ENCODE peak calls at places on chromosomes 1 and 21, in six cellular contexts. Y is IMR-90; W is AG10803; Z is CD4-positive, CD25-positive, alpha-beta regulatory T cell; Q is GM06990; E is lung. X is an unnamed sample.
A peak's percentile ranks its signal among the peaks of the same experiment; 100 is the strongest.

GRCh38 chr1:164240081-164240480 is 318.9 kb upstream of the PBX1 start:
- DNase-seq in Z (no peak), Q (no peak), E (no peak), W (no peak), Y (no peak), X (peak; percentile 3)

GRCh38 chr1:65769621-65770020 is 23.1 kb upstream of the PDE4B start:
- DNase-seq in W (peak; percentile 91), Y (peak; percentile 54), Z (no peak), E (no peak), Q (no peak), X (peak; percentile 37)

GRCh38 chr1:9573723-9574122 is 15.0 kb upstream of the TMEM201 start:
- DNase-seq in E (no peak), Z (peak; percentile 30), Q (no peak), Y (peak; percentile 25), W (peak; percentile 34), X (peak; percentile 43)

GRCh38 chr1:151841141-151841540 is 1.5 kb upstream of the C2CD4D start:
- DNase-seq in E (no peak), W (no peak), Y (peak; percentile 72), Q (no peak), Z (no peak), X (no peak)

GRCh38 chr1:178232949-178233348 is 139.0 kb downstream of the RASAL2 start:
- DNase-seq in Q (no peak), E (no peak), W (peak; percentile 91), Z (no peak), Y (peak; percentile 62), X (peak; percentile 75)

GRCh38 chr1:210244746-210245367 is 12.3 kb downstream of the SERTAD4 start:
- DNase-seq in Z (no peak), W (peak; percentile 79), E (no peak), Y (no peak), Q (no peak), X (no peak)

GRCh38 chr1:214912127-214912526 is 170.4 kb upstream of the KCNK2 start:
- DNase-seq in Z (no peak), Y (no peak), W (no peak), Q (no peak), E (no peak), X (no peak)

GRCh38 chr21:40667964-40668363 is 179.0 kb downstream of the DSCAM start:
- DNase-seq in Y (no peak), W (no peak), E (no peak), Q (no peak), Z (no peak), X (no peak)

GRCh38 chr1:93756656-93757055 is 75.0 kb upstream of the BCAR3 start:
- DNase-seq in Z (no peak), E (no peak), Y (peak; percentile 31), W (no peak), Q (no peak), X (no peak)

GRCh38 chr1:94801919-94802546 is 18.1 kb upstream of the SLC44A3 start:
- DNase-seq in Z (peak; percentile 35), E (no peak), W (peak; percentile 89), Q (no peak), Y (peak; percentile 94), X (peak; percentile 96)

GRCh38 chr1:19430121-19431068 is 54.9 kb downstream of the CAPZB start:
- DNase-seq in Z (no peak), Y (peak; percentile 80), W (peak; percentile 56), Q (no peak), E (peak; percentile 61), X (peak; percentile 80)

GRCh38 chr1:53020588-53020987 is 41.4 kb upstream of the PODN start:
- DNase-seq in E (no peak), W (no peak), Z (no peak), Q (no peak), Y (no peak), X (no peak)

GRCh38 chr1:183461350-183461749 is 10.9 kb upstream of the SMG7 start:
- DNase-seq in Q (no peak), Y (no peak), E (peak; percentile 30), W (peak; percentile 6), Z (no peak), X (peak; percentile 8)

GRCh38 chr1:160030657-160031367 is 978 bp downstream of the PIGM start:
- DNase-seq in Q (no peak), W (no peak), Y (no peak), Z (no peak), E (no peak), X (no peak)

GRCh38 chr1:53550201-53550741 is 91.1 kb downstream of the DMRTB1 start:
- DNase-seq in W (peak; percentile 63), Z (no peak), Y (peak; percentile 51), E (no peak), Q (no peak), X (peak; percentile 61)

GRCh38 chr1:52842643-52843310 is at the start of gene ZYG11A:
- DNase-seq in Z (peak; percentile 86), E (peak; percentile 32), Y (peak; percentile 77), Q (peak; percentile 95), W (peak; percentile 75), X (peak; percentile 88)

GRCh38 chr1:178371236-178371635 is 125.5 kb downstream of the CLEC20A start:
- DNase-seq in W (peak; percentile 22), Y (peak; percentile 40), E (no peak), Q (no peak), Z (no peak), X (peak; percentile 21)

GRCh38 chr1:9093581-9093980 is 24.1 kb upstream of the SLC2A5 start:
- DNase-seq in Y (no peak), Q (no peak), Z (no peak), E (no peak), W (no peak), X (no peak)

GRCh38 chr1:47378147-47378546 is 37.9 kb upstream of the FOXE3 start:
- DNase-seq in Z (no peak), W (no peak), E (no peak), Y (peak; percentile 62), Q (no peak), X (peak; percentile 80)

GRCh38 chr1:18352640-18353245 is 128.0 kb upstream of the KLHDC7A start:
- DNase-seq in Q (no peak), Y (no peak), E (no peak), Z (no peak), W (no peak), X (no peak)

GRCh38 chr1:205587576-205587975 is 44.2 kb downstream of the ELK4 start:
- DNase-seq in E (no peak), Z (no peak), Y (no peak), Q (no peak), W (no peak), X (no peak)

GRCh38 chr21:26945916-26946315 is 21.0 kb downstream of the ADAMTS5 start:
- DNase-seq in Q (no peak), Z (no peak), E (peak; percentile 37), Y (no peak), W (peak; percentile 62), X (no peak)

GRCh38 chr1:27862671-27863551 is 9.4 kb upstream of the THEMIS2 start:
- DNase-seq in E (peak; percentile 71), Q (peak; percentile 52), Y (peak; percentile 99), Z (no peak), W (peak; percentile 99), X (peak; percentile 97)

GRCh38 chr1:92516574-92516973 is 29.8 kb upstream of the GFI1 start:
- DNase-seq in Q (no peak), Z (no peak), Y (no peak), W (no peak), E (no peak), X (no peak)

GRCh38 chr1:23343246-23344110 is 606 bp downstream of the HNRNPR start:
- DNase-seq in E (no peak), Q (no peak), Y (peak; percentile 82), Z (peak; percentile 51), W (peak; percentile 73), X (peak; percentile 69)

DNA sequence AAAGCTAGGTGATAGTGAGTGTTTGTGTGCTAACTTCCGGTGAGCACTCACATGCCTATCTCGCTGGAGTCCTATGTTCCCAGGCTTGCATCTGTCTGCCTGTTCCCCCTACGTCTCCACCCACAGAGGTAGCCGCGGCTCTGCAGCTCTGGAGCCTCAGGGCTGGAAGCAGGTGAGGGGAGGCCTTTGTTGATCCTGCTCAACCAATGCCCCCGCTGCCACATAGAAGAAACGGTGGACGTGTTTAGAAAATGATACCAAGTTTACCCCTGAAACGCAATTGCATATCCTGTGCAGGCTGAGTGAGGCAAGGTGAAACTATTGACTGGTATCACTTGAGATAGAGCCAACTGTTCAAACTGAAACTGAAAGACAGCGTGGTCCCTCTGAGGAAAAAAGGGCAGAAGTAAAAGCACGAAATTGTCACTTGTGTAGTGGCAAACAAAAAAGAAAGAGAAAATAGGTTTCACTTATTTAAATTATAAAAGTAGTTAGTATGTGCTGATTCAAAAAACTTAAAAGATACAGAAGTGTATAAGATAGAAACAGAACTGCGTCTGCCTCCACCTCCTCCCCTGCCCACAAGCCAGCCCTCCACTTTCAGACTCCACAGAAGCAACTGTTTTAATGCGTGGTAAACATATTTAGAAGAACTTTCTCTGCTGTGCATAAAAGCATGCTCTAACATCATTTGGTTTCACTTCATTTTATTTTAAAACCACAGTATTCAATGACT is 38.6 kb upstream of the ETS2 start:
- DNase-seq in Z (peak; percentile 95), W (no peak), Q (peak; percentile 83), E (no peak), Y (no peak), X (no peak)
- H3K4me3 ChIP-seq in Z (peak overlapping the region; percentile 86), W (no peak overlapping the region), Q (peak overlapping the region; percentile 39), E (no peak overlapping the region), Y (no peak overlapping the region), X (no peak overlapping the region)

GRCh38 chr1:240136402-240136801 is 44.7 kb downstream of the FMN2 start:
- DNase-seq in E (no peak), W (peak; percentile 41), Z (no peak), Y (peak; percentile 23), Q (no peak), X (no peak)

GRCh38 chr1:240134113-240134512 is 42.4 kb downstream of the FMN2 start:
- DNase-seq in Q (no peak), E (no peak), Z (no peak), W (no peak), Y (no peak), X (no peak)

GRCh38 chr1:240138867-240139266 is 47.2 kb downstream of the FMN2 start:
- DNase-seq in Z (no peak), Y (no peak), W (no peak), Q (no peak), E (no peak), X (no peak)

GRCh38 chr1:240134596-240134995 is 42.9 kb downstream of the FMN2 start:
- DNase-seq in Z (no peak), E (no peak), Y (peak; percentile 24), W (peak; percentile 80), Q (no peak), X (no peak)

GRCh38 chr1:240139511-240139910 is 47.8 kb downstream of the FMN2 start:
- DNase-seq in Q (no peak), W (no peak), Z (no peak), Y (no peak), E (no peak), X (no peak)
- H3K4me3 ChIP-seq in Q (no peak overlapping the region), W (no peak overlapping the region), Z (no peak overlapping the region), Y (no peak overlapping the region), E (no peak overlapping the region), X (no peak overlapping the region)

GRCh38 chr1:200744143-200744542 is 5.5 kb downstream of the CAMSAP2 start:
- DNase-seq in E (no peak), Q (no peak), Z (no peak), W (no peak), Y (no peak), X (no peak)
- H3K4me3 ChIP-seq in E (no peak overlapping the region), Q (no peak overlapping the region), Z (peak overlapping the region; percentile 15), W (no peak overlapping the region), Y (no peak overlapping the region), X (no peak overlapping the region)

DNA sequence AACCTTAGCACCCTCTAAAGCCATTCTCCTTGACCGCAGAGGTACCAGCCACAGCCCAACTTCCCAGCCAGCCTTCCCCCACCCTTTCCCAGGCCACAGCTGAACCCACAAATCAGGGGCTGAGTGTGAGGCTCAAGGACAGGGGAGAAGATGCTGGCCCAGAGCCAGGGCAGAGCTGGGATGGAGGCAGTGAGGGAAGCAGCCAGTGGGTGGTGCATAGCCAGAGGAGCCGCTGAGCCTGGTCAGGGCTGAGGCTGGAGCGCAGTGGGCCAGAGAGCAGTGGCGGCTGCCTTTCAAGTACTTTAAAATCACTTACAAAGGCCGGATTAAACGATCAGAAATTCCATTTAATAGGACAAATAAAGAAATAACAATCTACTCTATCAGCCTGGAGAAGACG is 36.3 kb downstream of the DMAP1 start:
- DNase-seq in W (no peak), E (no peak), Y (no peak), Z (no peak), Q (no peak), X (no peak)
- H3K4me3 ChIP-seq in W (no peak overlapping the region), E (no peak overlapping the region), Y (no peak overlapping the region), Z (no peak overlapping the region), Q (no peak overlapping the region), X (no peak overlapping the region)